ENCODE peak calls at places on chromosomes 5 and 9, in ten cellular contexts. K is ovary; A is brain microvascular endothelial cell; G is IMR-90; N is OCI-LY7; B is lung; H is left ventricle myocardium inferior; M is keratinocyte; Q is hepatocyte; Y is CD8-positive, alpha-beta T cell. I is an unnamed sample.

GRCh38 chr9:93673271-93673843 is 97.0 kb downstream of the PHF2 start:
- DNase-seq in K (peak), A (no peak), G (no peak), N (no peak), B (no peak), H (peak), M (no peak), Q (no peak), Y (peak), I (peak)

GRCh38 chr9:25681270-25681669 is 3.0 kb upstream of the TUSC1 start:
- DNase-seq in K (no peak), A (peak), G (peak), N (no peak), B (no peak), H (no peak), M (no peak), Q (no peak), Y (no peak), I (no peak)

GRCh38 chr9:21853414-21853813 is 51.0 kb downstream of the MTAP start:
- DNase-seq in K (no peak), A (no peak), G (no peak), N (no peak), B (no peak), H (no peak), M (no peak), Q (peak), Y (no peak), I (no peak)

GRCh38 chr9:94825620-94825958 is 99.1 kb downstream of the AOPEP start:
- DNase-seq in K (no peak), A (no peak), G (no peak), N (no peak), B (no peak), H (no peak), M (no peak), Q (no peak), Y (no peak), I (no peak)

GRCh38 chr5:124888050-124888506 is 141.6 kb upstream of the ZNF608 start:
- DNase-seq in K (no peak), A (peak), G (no peak), N (peak), B (no peak), H (no peak), M (no peak), Q (peak), Y (no peak), I (no peak)

GRCh38 chr9:14313951-14314423 is at the start of gene NFIB:
- DNase-seq in K (peak), A (peak), G (peak), N (peak), B (no peak), H (peak), M (no peak), Q (peak), Y (no peak), I (peak)

GRCh38 chr9:3662671-3663070 is 136.9 kb upstream of the RFX3 start:
- DNase-seq in K (no peak), A (peak), G (peak), N (no peak), B (no peak), H (no peak), M (no peak), Q (no peak), Y (no peak), I (no peak)

GRCh38 chr9:26748449-26749058 is 144.0 kb downstream of the CAAP1 start:
- DNase-seq in K (no peak), A (no peak), G (no peak), N (no peak), B (no peak), H (no peak), M (no peak), Q (no peak), Y (no peak), I (no peak)

GRCh38 chr9:27535701-27536118 is 6.1 kb upstream of the MOB3B start:
- DNase-seq in K (peak), A (no peak), G (no peak), N (peak), B (no peak), H (no peak), M (no peak), Q (no peak), Y (no peak), I (no peak)

GRCh38 chr5:143386725-143387124 is 16.8 kb downstream of the NR3C1 start:
- DNase-seq in K (no peak), A (peak), G (peak), N (no peak), B (no peak), H (no peak), M (no peak), Q (no peak), Y (no peak), I (no peak)

GRCh38 chr9:135226369-135227050 is 139.0 kb downstream of the OLFM1 start:
- DNase-seq in K (no peak), A (no peak), G (no peak), N (no peak), B (no peak), H (peak), M (no peak), Q (no peak), Y (no peak), I (peak)

GRCh38 chr9:86175223-86175622 is 75.9 kb upstream of the GOLM1 start:
- DNase-seq in K (no peak), A (no peak), G (no peak), N (no peak), B (no peak), H (no peak), M (no peak), Q (no peak), Y (no peak), I (no peak)

GRCh38 chr9:11821541-11821940 is 871.6 kb upstream of the TYRP1 start:
- DNase-seq in K (no peak), A (no peak), G (no peak), N (no peak), B (no peak), H (no peak), M (no peak), Q (no peak), Y (no peak), I (no peak)

GRCh38 chr9:75239176-75239575 is 150.9 kb downstream of the OSTF1 start:
- DNase-seq in K (no peak), A (peak), G (peak), N (peak), B (peak), H (no peak), M (peak), Q (peak), Y (no peak), I (no peak)

GRCh38 chr5:140312067-140312790 is 9.3 kb upstream of the PFDN1 start:
- DNase-seq in K (no peak), A (peak), G (peak), N (no peak), B (no peak), H (no peak), M (no peak), Q (no peak), Y (no peak), I (peak)

GRCh38 chr9:5626727-5627634 is 1.9 kb upstream of the RIC1 start:
- DNase-seq in K (no peak), A (peak), G (peak), N (peak), B (peak), H (peak), M (no peak), Q (peak), Y (peak), I (peak)
- H3K27ac ChIP-seq in K (no peak), A (peak), G (peak), N (peak), B (peak), H (peak), M (peak), Q (peak), Y (peak), I (peak)

GRCh38 chr9:127196826-127197145 is 67.8 kb upstream of the GARNL3 start:
- DNase-seq in K (no peak), A (no peak), G (no peak), N (no peak), B (no peak), H (peak), M (no peak), Q (no peak), Y (no peak), I (no peak)
- TF ChIP-seq CTCF in K (no peak), A (no peak), G (no peak), N (no peak), B (no peak), H (no peak), M (no peak), Q (no peak), Y (no peak), I (no peak)

GRCh38 chr9:88927510-88927909 is 63.8 kb upstream of the S1PR3 start:
- DNase-seq in K (no peak), A (no peak), G (no peak), N (peak), B (no peak), H (no peak), M (no peak), Q (no peak), Y (no peak), I (no peak)
- H3K27ac ChIP-seq in K (no peak), A (no peak), G (no peak), N (peak), B (no peak), H (no peak), M (no peak), Q (no peak), Y (no peak), I (no peak)

GRCh38 chr9:6944093-6944551 is 186.3 kb downstream of the KDM4C start:
- DNase-seq in K (no peak), A (peak), G (peak), N (no peak), B (no peak), H (no peak), M (no peak), Q (no peak), Y (no peak), I (no peak)
- TF ChIP-seq CTCF in K (no peak), A (no peak), G (no peak), N (peak), B (no peak), H (no peak), M (no peak), Q (no peak), Y (no peak), I (no peak)

GRCh38 chr9:744790-745456 is 96.6 kb upstream of the DMRT1 start:
- DNase-seq in K (peak), A (no peak), G (no peak), N (no peak), B (no peak), H (peak), M (no peak), Q (no peak), Y (no peak), I (peak)
- H3K27ac ChIP-seq in K (no peak), A (no peak), G (no peak), N (no peak), B (peak), H (peak), M (no peak), Q (no peak), Y (no peak), I (peak)

DNA sequence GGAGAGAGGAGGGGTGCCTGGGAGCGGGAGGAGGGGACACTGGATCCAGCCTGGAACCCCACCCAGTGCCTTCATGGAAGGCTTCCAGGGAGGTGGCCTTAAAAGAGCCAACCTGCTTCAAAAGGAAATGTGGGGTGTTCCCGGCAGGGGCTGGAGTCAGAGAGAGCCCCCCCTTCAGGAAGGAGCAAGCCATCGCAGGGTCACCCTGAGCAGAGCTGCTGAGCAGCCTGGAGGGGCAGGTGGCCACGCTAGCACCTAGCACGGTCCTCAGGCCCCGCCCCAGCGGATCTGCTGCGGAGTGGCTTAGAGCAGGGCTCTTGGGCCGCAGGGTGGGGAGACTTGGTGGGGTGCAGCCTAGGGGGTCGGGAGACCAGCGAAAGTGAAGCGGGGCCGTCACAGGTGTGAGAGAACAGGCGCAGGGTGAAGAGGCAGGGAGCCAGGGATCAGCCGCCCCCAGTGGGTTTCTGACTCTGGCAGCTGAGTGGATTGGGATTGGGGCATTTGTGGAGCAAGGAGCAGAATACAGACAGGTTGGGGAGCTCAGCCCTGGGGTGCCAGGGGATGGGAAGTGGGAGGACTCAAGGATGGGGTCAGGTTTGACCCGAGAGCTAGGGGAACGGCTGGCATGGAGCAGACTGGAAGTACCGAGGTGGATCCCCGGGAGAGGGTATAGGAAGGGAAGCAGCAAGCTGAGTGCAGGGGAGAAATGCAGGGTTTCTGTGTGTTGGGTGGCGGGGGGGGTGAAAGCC is 1.5 kb downstream of the LCN2 start:
- DNase-seq in K (peak), A (no peak), G (no peak), N (peak), B (no peak), H (no peak), M (no peak), Q (no peak), Y (no peak), I (peak)
- TF ChIP-seq CTCF in K (no peak), A (peak), G (peak), N (peak), B (no peak), H (peak), M (no peak), Q (no peak), Y (no peak), I (no peak)

GRCh38 chr9:89592963-89593775 is 11.6 kb upstream of the GADD45G start:
- DNase-seq in K (no peak), A (peak), G (peak), N (no peak), B (peak), H (no peak), M (no peak), Q (peak), Y (no peak), I (no peak)
- H3K27ac ChIP-seq in K (no peak), A (no peak), G (no peak), N (no peak), B (no peak), H (no peak), M (no peak), Q (peak), Y (no peak), I (no peak)

DNA sequence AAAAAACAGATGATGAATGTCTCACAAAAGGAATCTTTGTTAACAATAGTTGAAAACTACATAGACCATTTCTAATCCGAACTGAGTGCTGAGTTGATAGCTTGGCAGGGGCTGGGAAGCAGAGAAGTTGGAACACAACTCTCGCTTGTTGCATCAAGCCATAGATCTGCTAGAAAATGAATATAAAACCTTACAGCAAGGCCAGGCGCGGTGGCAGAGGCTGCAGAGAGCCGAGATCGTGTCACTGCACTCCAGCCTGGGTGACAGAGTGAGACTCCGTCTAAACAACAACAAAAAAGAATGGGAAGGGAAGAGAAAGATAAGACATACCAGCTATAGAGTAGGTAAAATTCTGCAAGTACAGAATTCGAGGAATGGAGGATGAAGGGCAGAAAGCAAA is 28.0 kb upstream of the SPZ1 start:
- DNase-seq in K (no peak), A (no peak), G (no peak), N (no peak), B (no peak), H (no peak), M (no peak), Q (no peak), Y (no peak), I (no peak)
- TF ChIP-seq CTCF in K (no peak), A (no peak), G (no peak), N (no peak), B (no peak), H (no peak), M (no peak), Q (no peak), Y (no peak), I (no peak)

I was measured in heart left ventricle.